ENCODE peak calls at places on chromosomes 7 and 10, in six cellular contexts. One of them, this sample, is unnamed.

GRCh38 chr7:106054971-106055370 is 57.1 kb downstream of the SYPL1 start:
- DNase-seq in HFF-Myc: no peak
- DNase-seq in fibroblast of the aortic adventitia: no peak
- DNase-seq in ascending aorta: no peak
- DNase-seq in PC-9: no peak
- DNase-seq in iPS DF 6.9: no peak
- DNase-seq in this sample: no peak

GRCh38 chr10:21363753-21364104 is 161.8 kb downstream of the SKIDA1 start:
- DNase-seq in HFF-Myc: no peak
- DNase-seq in fibroblast of the aortic adventitia: no peak
- DNase-seq in ascending aorta: no peak
- DNase-seq in PC-9: peak
- DNase-seq in iPS DF 6.9: no peak
- DNase-seq in this sample: no peak

GRCh38 chr10:101616415-101617101 is 28.4 kb downstream of the DPCD start:
- DNase-seq in HFF-Myc: no peak
- DNase-seq in fibroblast of the aortic adventitia: no peak
- DNase-seq in ascending aorta: no peak
- DNase-seq in PC-9: no peak
- DNase-seq in iPS DF 6.9: no peak
- DNase-seq in this sample: no peak

GRCh38 chr7:123712619-123713018 is 36.2 kb downstream of the WASL start:
- DNase-seq in HFF-Myc: no peak
- DNase-seq in fibroblast of the aortic adventitia: peak
- DNase-seq in ascending aorta: no peak
- DNase-seq in PC-9: no peak
- DNase-seq in iPS DF 6.9: no peak
- DNase-seq in this sample: peak

GRCh38 chr7:16668049-16668858 is 22.3 kb downstream of the BZW2 start:
- DNase-seq in HFF-Myc: peak
- DNase-seq in fibroblast of the aortic adventitia: peak
- DNase-seq in ascending aorta: peak
- DNase-seq in PC-9: peak
- DNase-seq in iPS DF 6.9: no peak
- DNase-seq in this sample: peak

GRCh38 chr10:15817407-15818046 is 42.8 kb downstream of the MINDY3 start:
- DNase-seq in HFF-Myc: no peak
- DNase-seq in fibroblast of the aortic adventitia: peak
- DNase-seq in ascending aorta: no peak
- DNase-seq in PC-9: no peak
- DNase-seq in iPS DF 6.9: no peak
- DNase-seq in this sample: no peak

GRCh38 chr7:39709768-39710291 is 86.5 kb downstream of the RALA start:
- DNase-seq in HFF-Myc: no peak
- DNase-seq in fibroblast of the aortic adventitia: peak
- DNase-seq in ascending aorta: no peak
- DNase-seq in PC-9: no peak
- DNase-seq in iPS DF 6.9: no peak
- DNase-seq in this sample: no peak

GRCh38 chr7:45975367-45975766 is 54.3 kb upstream of the IGFBP3 start:
- DNase-seq in HFF-Myc: no peak
- DNase-seq in fibroblast of the aortic adventitia: peak
- DNase-seq in ascending aorta: no peak
- DNase-seq in PC-9: no peak
- DNase-seq in iPS DF 6.9: no peak
- DNase-seq in this sample: no peak

GRCh38 chr10:33116293-33116697 is 158.3 kb upstream of the ITGB1 start:
- DNase-seq in HFF-Myc: no peak
- DNase-seq in fibroblast of the aortic adventitia: peak
- DNase-seq in ascending aorta: no peak
- DNase-seq in PC-9: no peak
- DNase-seq in iPS DF 6.9: peak
- DNase-seq in this sample: no peak

GRCh38 chr7:27200761-27201230 is 905 bp upstream of the HOXA13 start:
- DNase-seq in HFF-Myc: no peak
- DNase-seq in fibroblast of the aortic adventitia: no peak
- DNase-seq in ascending aorta: no peak
- DNase-seq in PC-9: no peak
- DNase-seq in iPS DF 6.9: no peak
- DNase-seq in this sample: no peak

GRCh38 chr10:96089670-96090462 is 40.2 kb upstream of the ZNF518A start:
- DNase-seq in HFF-Myc: peak
- DNase-seq in fibroblast of the aortic adventitia: peak
- DNase-seq in ascending aorta: peak
- DNase-seq in PC-9: peak
- DNase-seq in iPS DF 6.9: no peak
- DNase-seq in this sample: peak

GRCh38 chr10:103716206-103717160 is 138.9 kb downstream of the SH3PXD2A start:
- DNase-seq in HFF-Myc: no peak
- DNase-seq in fibroblast of the aortic adventitia: no peak
- DNase-seq in ascending aorta: no peak
- DNase-seq in PC-9: peak
- DNase-seq in iPS DF 6.9: no peak
- DNase-seq in this sample: no peak

GRCh38 chr10:128398999-128399398 is 272.8 kb upstream of the MKI67 start:
- DNase-seq in HFF-Myc: no peak
- DNase-seq in fibroblast of the aortic adventitia: no peak
- DNase-seq in ascending aorta: no peak
- DNase-seq in PC-9: no peak
- DNase-seq in iPS DF 6.9: no peak
- DNase-seq in this sample: no peak

GRCh38 chr10:67851229-67851628 is 13.2 kb upstream of the DNAJC12 start:
- DNase-seq in HFF-Myc: no peak
- DNase-seq in fibroblast of the aortic adventitia: no peak
- DNase-seq in ascending aorta: no peak
- DNase-seq in PC-9: no peak
- DNase-seq in iPS DF 6.9: no peak
- DNase-seq in this sample: no peak

GRCh38 chr7:1225462-1226154 is 7.1 kb upstream of the UNCX start:
- DNase-seq in HFF-Myc: no peak
- DNase-seq in fibroblast of the aortic adventitia: no peak
- DNase-seq in ascending aorta: no peak
- DNase-seq in PC-9: peak
- DNase-seq in iPS DF 6.9: no peak
- DNase-seq in this sample: no peak

GRCh38 chr7:69738396-69738889 is 140.2 kb downstream of the AUTS2 start:
- DNase-seq in HFF-Myc: no peak
- DNase-seq in fibroblast of the aortic adventitia: no peak
- DNase-seq in ascending aorta: no peak
- DNase-seq in PC-9: no peak
- DNase-seq in iPS DF 6.9: no peak
- DNase-seq in this sample: peak

GRCh38 chr10:44233561-44234470 is 151.1 kb downstream of the CXCL12 start:
- DNase-seq in HFF-Myc: no peak
- DNase-seq in fibroblast of the aortic adventitia: no peak
- DNase-seq in ascending aorta: no peak
- DNase-seq in PC-9: no peak
- DNase-seq in iPS DF 6.9: no peak
- DNase-seq in this sample: no peak

GRCh38 chr7:22499044-22499443 is 944 bp downstream of the STEAP1B start:
- DNase-seq in HFF-Myc: no peak
- DNase-seq in fibroblast of the aortic adventitia: peak
- DNase-seq in ascending aorta: no peak
- DNase-seq in PC-9: no peak
- DNase-seq in iPS DF 6.9: no peak
- DNase-seq in this sample: no peak

GRCh38 chr10:75430000-75430763 is 1.2 kb upstream of the LRMDA start:
- DNase-seq in HFF-Myc: no peak
- DNase-seq in fibroblast of the aortic adventitia: peak
- DNase-seq in ascending aorta: peak
- DNase-seq in PC-9: no peak
- DNase-seq in iPS DF 6.9: no peak
- DNase-seq in this sample: no peak

GRCh38 chr7:129370812-129371211 is 63.4 kb upstream of the STRIP2 start:
- DNase-seq in HFF-Myc: no peak
- DNase-seq in fibroblast of the aortic adventitia: peak
- DNase-seq in ascending aorta: no peak
- DNase-seq in PC-9: peak
- DNase-seq in iPS DF 6.9: no peak
- DNase-seq in this sample: no peak

GRCh38 chr7:129362528-129362927 is 71.7 kb upstream of the STRIP2 start:
- DNase-seq in HFF-Myc: no peak
- DNase-seq in fibroblast of the aortic adventitia: no peak
- DNase-seq in ascending aorta: no peak
- DNase-seq in PC-9: no peak
- DNase-seq in iPS DF 6.9: no peak
- DNase-seq in this sample: no peak

GRCh38 chr7:129367349-129367699 is 66.9 kb upstream of the STRIP2 start:
- DNase-seq in HFF-Myc: no peak
- DNase-seq in fibroblast of the aortic adventitia: peak
- DNase-seq in ascending aorta: no peak
- DNase-seq in PC-9: no peak
- DNase-seq in iPS DF 6.9: no peak
- DNase-seq in this sample: no peak

GRCh38 chr7:129368389-129368986 is 65.7 kb upstream of the STRIP2 start:
- DNase-seq in HFF-Myc: no peak
- DNase-seq in fibroblast of the aortic adventitia: no peak
- DNase-seq in ascending aorta: no peak
- DNase-seq in PC-9: no peak
- DNase-seq in iPS DF 6.9: no peak
- DNase-seq in this sample: no peak

DNA sequence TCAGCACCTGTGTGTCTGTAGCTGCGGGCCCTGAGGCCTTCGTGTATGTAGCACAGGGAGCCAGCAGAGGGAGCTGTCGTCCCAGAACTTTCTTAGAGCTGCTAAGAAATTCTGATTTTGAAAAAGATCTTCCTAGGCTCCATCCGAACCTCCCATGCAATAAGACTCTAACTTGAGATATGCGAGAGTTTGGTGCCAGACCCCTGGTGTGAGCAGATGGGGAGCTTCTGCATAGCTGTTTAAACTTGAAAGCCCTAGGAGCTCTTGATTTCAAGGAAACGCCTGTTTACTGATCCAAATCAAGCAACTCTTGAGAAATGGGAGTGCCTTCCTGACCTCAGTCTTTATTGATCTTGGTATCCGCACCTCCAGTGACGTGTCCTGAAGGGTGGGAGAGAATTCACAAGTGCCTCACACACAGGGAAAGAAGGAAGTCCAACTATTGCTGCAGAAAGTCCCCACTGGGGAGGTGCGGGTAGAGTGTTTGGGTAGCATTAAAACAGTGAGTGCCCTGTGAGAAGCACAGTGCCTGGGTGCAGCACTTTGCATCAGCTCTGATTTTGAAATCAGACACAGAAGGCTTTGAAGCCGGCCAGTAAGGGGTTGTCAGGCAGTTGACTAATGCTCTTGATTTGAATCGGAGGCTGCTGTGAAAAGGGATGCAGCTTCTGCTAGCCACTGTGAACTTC is 66.4 kb upstream of the STRIP2 start:
- DNase-seq in HFF-Myc: no peak
- DNase-seq in fibroblast of the aortic adventitia: peak
- DNase-seq in ascending aorta: peak
- DNase-seq in PC-9: peak
- DNase-seq in iPS DF 6.9: peak
- DNase-seq in this sample: no peak
- H3K4me3 ChIP-seq in HFF-Myc: no peak
- H3K4me3 ChIP-seq in fibroblast of the aortic adventitia: peak
- H3K4me3 ChIP-seq in ascending aorta: no peak
- H3K4me3 ChIP-seq in PC-9: peak
- H3K4me3 ChIP-seq in iPS DF 6.9: no peak
- H3K4me3 ChIP-seq in this sample: no peak

GRCh38 chr10:114278140-114278883 is 39.3 kb downstream of the VWA2 start:
- DNase-seq in HFF-Myc: no peak
- DNase-seq in fibroblast of the aortic adventitia: no peak
- DNase-seq in ascending aorta: peak
- DNase-seq in PC-9: no peak
- DNase-seq in iPS DF 6.9: no peak
- DNase-seq in this sample: no peak
- H3K4me3 ChIP-seq in HFF-Myc: no peak
- H3K4me3 ChIP-seq in fibroblast of the aortic adventitia: no peak
- H3K4me3 ChIP-seq in ascending aorta: no peak
- H3K4me3 ChIP-seq in PC-9: no peak
- H3K4me3 ChIP-seq in iPS DF 6.9: no peak
- H3K4me3 ChIP-seq in this sample: no peak

GRCh38 chr10:37844644-37845043 is 12.8 kb downstream of the ZNF248 start:
- DNase-seq in HFF-Myc: no peak
- DNase-seq in fibroblast of the aortic adventitia: no peak
- DNase-seq in ascending aorta: no peak
- DNase-seq in PC-9: no peak
- DNase-seq in iPS DF 6.9: no peak
- DNase-seq in this sample: no peak
- H3K4me3 ChIP-seq in HFF-Myc: no peak
- H3K4me3 ChIP-seq in fibroblast of the aortic adventitia: no peak
- H3K4me3 ChIP-seq in ascending aorta: no peak
- H3K4me3 ChIP-seq in PC-9: no peak
- H3K4me3 ChIP-seq in iPS DF 6.9: no peak
- H3K4me3 ChIP-seq in this sample: no peak

DNA sequence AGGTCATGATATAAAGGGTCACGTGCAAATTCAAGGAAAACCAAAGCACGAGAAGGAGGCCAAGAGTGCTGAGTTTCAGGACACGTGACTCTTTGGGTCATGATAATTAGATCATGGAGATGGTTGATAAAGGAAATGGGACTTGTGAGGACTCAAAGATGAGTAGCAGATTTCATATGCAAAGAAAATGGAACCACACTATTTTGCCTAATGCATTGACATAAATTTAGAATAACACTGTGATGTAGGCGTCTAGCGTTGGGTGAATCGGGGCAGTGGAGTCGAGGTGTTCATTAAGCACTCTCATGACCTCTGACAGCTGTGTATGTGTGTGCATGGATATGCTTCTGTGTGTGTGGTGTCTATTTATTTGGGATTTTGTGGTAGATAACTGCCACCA is 1025.6 kb upstream of the LRRTM3 start:
- DNase-seq in HFF-Myc: no peak
- DNase-seq in fibroblast of the aortic adventitia: no peak
- DNase-seq in ascending aorta: no peak
- DNase-seq in PC-9: no peak
- DNase-seq in iPS DF 6.9: no peak
- DNase-seq in this sample: no peak
- H3K4me3 ChIP-seq in HFF-Myc: no peak
- H3K4me3 ChIP-seq in fibroblast of the aortic adventitia: no peak
- H3K4me3 ChIP-seq in ascending aorta: no peak
- H3K4me3 ChIP-seq in PC-9: no peak
- H3K4me3 ChIP-seq in iPS DF 6.9: no peak
- H3K4me3 ChIP-seq in this sample: no peak